ENCODE peak calls at places on chromosome 19, in six cellular contexts. One of them, this sample, is unnamed.

GRCh38 chr19:30314056-30314804 is 58.0 kb upstream of the ZNF536 start:
- DNase-seq in fibroblast of lung: no peak
- DNase-seq in foreskin fibroblast: no peak
- DNase-seq in body of pancreas: no peak
- DNase-seq in B cell: no peak
- DNase-seq in HFF-Myc: no peak
- DNase-seq in this sample: no peak

GRCh38 chr19:33395561-33396550 is 22.3 kb downstream of the CEBPG start:
- DNase-seq in fibroblast of lung: peak
- DNase-seq in foreskin fibroblast: peak
- DNase-seq in body of pancreas: no peak
- DNase-seq in B cell: no peak
- DNase-seq in HFF-Myc: no peak
- DNase-seq in this sample: no peak

GRCh38 chr19:2270572-2271515 is 11.1 kb downstream of the PEAK3 start:
- DNase-seq in fibroblast of lung: peak
- DNase-seq in foreskin fibroblast: peak
- DNase-seq in body of pancreas: peak
- DNase-seq in B cell: peak
- DNase-seq in HFF-Myc: no peak
- DNase-seq in this sample: peak

GRCh38 chr19:2315818-2316353 is 7.9 kb upstream of the LINGO3 start:
- DNase-seq in fibroblast of lung: peak
- DNase-seq in foreskin fibroblast: peak
- DNase-seq in body of pancreas: peak
- DNase-seq in B cell: peak
- DNase-seq in HFF-Myc: no peak
- DNase-seq in this sample: peak

GRCh38 chr19:48614436-48615144 is at the start of gene FAM83E:
- DNase-seq in fibroblast of lung: no peak
- DNase-seq in foreskin fibroblast: peak
- DNase-seq in body of pancreas: peak
- DNase-seq in B cell: no peak
- DNase-seq in HFF-Myc: no peak
- DNase-seq in this sample: peak

GRCh38 chr19:30008169-30008568 is 66.1 kb downstream of the URI1 start:
- DNase-seq in fibroblast of lung: no peak
- DNase-seq in foreskin fibroblast: no peak
- DNase-seq in body of pancreas: no peak
- DNase-seq in B cell: no peak
- DNase-seq in HFF-Myc: no peak
- DNase-seq in this sample: no peak

GRCh38 chr19:2731181-2732117 is 8.4 kb downstream of the SLC39A3 start:
- DNase-seq in fibroblast of lung: no peak
- DNase-seq in foreskin fibroblast: no peak
- DNase-seq in body of pancreas: no peak
- DNase-seq in B cell: no peak
- DNase-seq in HFF-Myc: no peak
- DNase-seq in this sample: no peak

GRCh38 chr19:52415711-52416110 is 13.2 kb upstream of the ZNF534 start:
- DNase-seq in fibroblast of lung: no peak
- DNase-seq in foreskin fibroblast: no peak
- DNase-seq in body of pancreas: no peak
- DNase-seq in B cell: no peak
- DNase-seq in HFF-Myc: no peak
- DNase-seq in this sample: no peak

GRCh38 chr19:42658148-42658547 is 63.4 kb upstream of the CEACAM8 start:
- DNase-seq in fibroblast of lung: no peak
- DNase-seq in foreskin fibroblast: peak
- DNase-seq in body of pancreas: no peak
- DNase-seq in B cell: no peak
- DNase-seq in HFF-Myc: no peak
- DNase-seq in this sample: no peak

GRCh38 chr19:11538232-11539036 is at the start of gene CNN1:
- DNase-seq in fibroblast of lung: peak
- DNase-seq in foreskin fibroblast: peak
- DNase-seq in body of pancreas: peak
- DNase-seq in B cell: no peak
- DNase-seq in HFF-Myc: no peak
- DNase-seq in this sample: peak

GRCh38 chr19:48271531-48272151 is 1.8 kb downstream of the ZNF114 start:
- DNase-seq in fibroblast of lung: peak
- DNase-seq in foreskin fibroblast: peak
- DNase-seq in body of pancreas: peak
- DNase-seq in B cell: peak
- DNase-seq in HFF-Myc: no peak
- DNase-seq in this sample: peak

GRCh38 chr19:48795055-48795854 is 15.6 kb downstream of the BCAT2 start:
- DNase-seq in fibroblast of lung: peak
- DNase-seq in foreskin fibroblast: peak
- DNase-seq in body of pancreas: peak
- DNase-seq in B cell: peak
- DNase-seq in HFF-Myc: peak
- DNase-seq in this sample: peak

GRCh38 chr19:40424637-40425449 is 949 bp downstream of the SERTAD1 start:
- DNase-seq in fibroblast of lung: peak
- DNase-seq in foreskin fibroblast: peak
- DNase-seq in body of pancreas: no peak
- DNase-seq in B cell: no peak
- DNase-seq in HFF-Myc: no peak
- DNase-seq in this sample: peak

GRCh38 chr19:9721861-9722260 is 46.7 kb downstream of the ZNF846 start:
- DNase-seq in fibroblast of lung: no peak
- DNase-seq in foreskin fibroblast: no peak
- DNase-seq in body of pancreas: no peak
- DNase-seq in B cell: peak
- DNase-seq in HFF-Myc: no peak
- DNase-seq in this sample: no peak

GRCh38 chr19:57317503-57317902 is 2.8 kb upstream of the ZNF543 start:
- DNase-seq in fibroblast of lung: no peak
- DNase-seq in foreskin fibroblast: peak
- DNase-seq in body of pancreas: no peak
- DNase-seq in B cell: no peak
- DNase-seq in HFF-Myc: no peak
- DNase-seq in this sample: no peak

GRCh38 chr19:15452111-15453047 is 2.6 kb upstream of the WIZ start:
- DNase-seq in fibroblast of lung: peak
- DNase-seq in foreskin fibroblast: peak
- DNase-seq in body of pancreas: peak
- DNase-seq in B cell: no peak
- DNase-seq in HFF-Myc: no peak
- DNase-seq in this sample: peak

GRCh38 chr19:28578786-28579505 is 634.0 kb downstream of the UQCRFS1 start:
- DNase-seq in fibroblast of lung: no peak
- DNase-seq in foreskin fibroblast: no peak
- DNase-seq in body of pancreas: no peak
- DNase-seq in B cell: no peak
- DNase-seq in HFF-Myc: no peak
- DNase-seq in this sample: no peak

GRCh38 chr19:14649020-14649419 is 25.6 kb downstream of the ADGRE3 start:
- DNase-seq in fibroblast of lung: no peak
- DNase-seq in foreskin fibroblast: no peak
- DNase-seq in body of pancreas: no peak
- DNase-seq in B cell: no peak
- DNase-seq in HFF-Myc: no peak
- DNase-seq in this sample: no peak

GRCh38 chr19:50516456-50516855 is 2.7 kb upstream of the ASPDH start:
- DNase-seq in fibroblast of lung: no peak
- DNase-seq in foreskin fibroblast: no peak
- DNase-seq in body of pancreas: no peak
- DNase-seq in B cell: no peak
- DNase-seq in HFF-Myc: no peak
- DNase-seq in this sample: no peak

GRCh38 chr19:50516859-50517703 is 3.4 kb upstream of the ASPDH start:
- DNase-seq in fibroblast of lung: no peak
- DNase-seq in foreskin fibroblast: no peak
- DNase-seq in body of pancreas: no peak
- DNase-seq in B cell: no peak
- DNase-seq in HFF-Myc: no peak
- DNase-seq in this sample: peak

GRCh38 chr19:50517704-50518075 is 4.0 kb upstream of the ASPDH start:
- DNase-seq in fibroblast of lung: no peak
- DNase-seq in foreskin fibroblast: no peak
- DNase-seq in body of pancreas: no peak
- DNase-seq in B cell: no peak
- DNase-seq in HFF-Myc: no peak
- DNase-seq in this sample: no peak

GRCh38 chr19:50519006-50519575 is 5.4 kb upstream of the ASPDH start:
- DNase-seq in fibroblast of lung: no peak
- DNase-seq in foreskin fibroblast: no peak
- DNase-seq in body of pancreas: no peak
- DNase-seq in B cell: no peak
- DNase-seq in HFF-Myc: no peak
- DNase-seq in this sample: peak

DNA sequence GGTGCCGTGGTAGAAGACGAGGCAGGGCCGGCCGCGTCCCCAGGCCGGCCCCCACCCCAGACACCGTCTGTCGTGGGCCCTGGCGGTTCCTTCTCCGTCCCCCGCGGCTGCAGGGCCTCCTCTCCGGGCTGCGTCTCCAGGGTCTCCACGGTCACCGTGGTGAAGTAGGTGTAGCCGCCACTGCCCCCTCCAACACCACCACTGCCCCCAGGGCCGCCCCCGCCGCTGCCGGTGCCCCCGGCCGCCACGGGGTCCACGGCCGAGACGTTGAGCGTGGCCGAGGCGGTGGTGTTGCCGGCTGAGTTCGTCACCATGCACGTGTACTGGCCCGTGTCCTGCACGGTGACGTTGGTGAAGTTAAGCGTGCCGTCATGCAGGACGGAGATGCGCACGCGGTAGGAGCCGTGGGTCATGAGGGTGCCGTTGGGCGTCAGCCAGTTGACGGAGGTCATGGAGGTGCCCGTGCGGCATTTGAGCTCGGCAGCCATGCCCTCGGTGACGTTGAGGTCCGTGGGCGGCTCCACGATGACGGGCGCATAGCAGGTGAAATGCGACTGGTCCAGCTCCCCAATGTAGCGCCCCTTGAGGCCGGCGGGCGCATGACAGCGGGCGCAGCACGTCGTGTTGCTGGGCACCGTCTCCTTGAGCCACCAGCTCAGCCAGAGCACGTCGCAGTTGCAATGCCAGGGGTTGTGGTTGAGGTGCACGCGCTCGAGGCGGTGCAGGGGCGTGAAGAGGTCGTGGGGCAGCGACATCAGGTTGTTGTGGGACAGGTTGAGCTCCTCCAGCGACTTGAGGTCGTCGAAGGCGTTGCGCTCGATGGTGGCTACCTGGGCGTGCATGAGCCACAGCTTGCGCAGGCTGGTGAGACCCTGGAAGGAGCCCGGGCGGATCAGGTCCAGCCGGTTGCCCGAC is 4.6 kb upstream of the ASPDH start:
- DNase-seq in fibroblast of lung: no peak
- DNase-seq in foreskin fibroblast: no peak
- DNase-seq in body of pancreas: no peak
- DNase-seq in B cell: no peak
- DNase-seq in HFF-Myc: no peak
- DNase-seq in this sample: peak
- TF ChIP-seq CTCF in fibroblast of lung: no peak
- TF ChIP-seq CTCF in foreskin fibroblast: no peak
- TF ChIP-seq CTCF in body of pancreas: no peak
- TF ChIP-seq CTCF in B cell: no peak
- TF ChIP-seq CTCF in HFF-Myc: peak
- TF ChIP-seq CTCF in this sample: no peak

DNA sequence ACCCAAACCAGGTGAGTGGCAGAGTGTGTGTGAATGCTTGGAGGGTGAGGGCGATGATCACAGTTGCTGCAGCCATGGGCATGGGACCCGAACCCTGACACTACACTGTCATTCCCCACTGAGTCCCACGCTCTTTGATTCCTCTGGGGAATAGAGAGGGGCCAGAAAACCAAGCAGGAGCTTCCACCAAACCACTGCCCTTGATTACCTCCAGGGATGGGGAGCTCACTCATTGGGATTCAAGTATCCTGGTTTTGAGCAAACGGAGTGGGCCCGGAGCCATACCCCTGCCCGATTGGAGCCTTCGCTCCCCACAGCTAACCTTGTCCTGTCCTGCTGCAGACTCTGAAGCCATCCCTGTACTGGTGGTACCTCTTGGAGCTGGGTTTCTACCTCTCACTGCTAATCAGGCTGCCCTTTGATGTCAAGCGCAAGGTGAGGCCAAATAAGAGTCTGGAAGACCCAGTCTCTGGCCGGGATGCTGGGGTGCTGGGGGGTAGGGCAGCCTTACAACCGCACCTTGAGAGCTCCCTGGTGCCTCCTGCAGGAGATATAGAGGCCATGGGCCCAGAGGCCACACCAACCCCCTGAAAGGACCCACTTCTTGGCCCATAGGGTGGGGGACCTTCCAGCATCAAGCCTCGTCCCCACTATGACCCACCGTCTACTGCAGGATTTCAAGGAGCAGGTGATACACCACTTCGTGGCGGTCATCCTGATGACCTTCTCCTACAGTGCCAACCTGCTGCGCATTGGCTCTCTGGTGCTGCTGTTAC is 47.3 kb downstream of the CERS4 start:
- DNase-seq in fibroblast of lung: no peak
- DNase-seq in foreskin fibroblast: no peak
- DNase-seq in body of pancreas: no peak
- DNase-seq in B cell: no peak
- DNase-seq in HFF-Myc: no peak
- DNase-seq in this sample: no peak
- TF ChIP-seq CTCF in fibroblast of lung: no peak
- TF ChIP-seq CTCF in foreskin fibroblast: no peak
- TF ChIP-seq CTCF in body of pancreas: no peak
- TF ChIP-seq CTCF in B cell: no peak
- TF ChIP-seq CTCF in HFF-Myc: no peak
- TF ChIP-seq CTCF in this sample: no peak

GRCh38 chr19:5134683-5135082 is 165.8 kb downstream of the KDM4B start:
- DNase-seq in fibroblast of lung: no peak
- DNase-seq in foreskin fibroblast: no peak
- DNase-seq in body of pancreas: no peak
- DNase-seq in B cell: no peak
- DNase-seq in HFF-Myc: no peak
- DNase-seq in this sample: no peak

GRCh38 chr19:5136060-5136855 is 167.3 kb downstream of the KDM4B start:
- DNase-seq in fibroblast of lung: no peak
- DNase-seq in foreskin fibroblast: no peak
- DNase-seq in body of pancreas: no peak
- DNase-seq in B cell: no peak
- DNase-seq in HFF-Myc: no peak
- DNase-seq in this sample: no peak

GRCh38 chr19:5137114-5137513 is 168.2 kb downstream of the KDM4B start:
- DNase-seq in fibroblast of lung: no peak
- DNase-seq in foreskin fibroblast: no peak
- DNase-seq in body of pancreas: no peak
- DNase-seq in B cell: no peak
- DNase-seq in HFF-Myc: no peak
- DNase-seq in this sample: no peak

GRCh38 chr19:5138606-5139594 is 170.0 kb downstream of the KDM4B start:
- DNase-seq in fibroblast of lung: peak
- DNase-seq in foreskin fibroblast: peak
- DNase-seq in body of pancreas: peak
- DNase-seq in B cell: peak
- DNase-seq in HFF-Myc: peak
- DNase-seq in this sample: peak

GRCh38 chr19:5137571-5138124 is 168.7 kb downstream of the KDM4B start:
- DNase-seq in fibroblast of lung: no peak
- DNase-seq in foreskin fibroblast: no peak
- DNase-seq in body of pancreas: peak
- DNase-seq in B cell: peak
- DNase-seq in HFF-Myc: no peak
- DNase-seq in this sample: no peak
- TF ChIP-seq CTCF in fibroblast of lung: peak
- TF ChIP-seq CTCF in foreskin fibroblast: no peak
- TF ChIP-seq CTCF in body of pancreas: no peak
- TF ChIP-seq CTCF in B cell: peak
- TF ChIP-seq CTCF in HFF-Myc: peak
- TF ChIP-seq CTCF in this sample: no peak

GRCh38 chr19:12938536-12939291 is at the start of gene CALR:
- DNase-seq in fibroblast of lung: peak
- DNase-seq in foreskin fibroblast: peak
- DNase-seq in body of pancreas: peak
- DNase-seq in B cell: no peak
- DNase-seq in HFF-Myc: no peak
- DNase-seq in this sample: no peak
- TF ChIP-seq CTCF in fibroblast of lung: peak
- TF ChIP-seq CTCF in foreskin fibroblast: peak
- TF ChIP-seq CTCF in body of pancreas: no peak
- TF ChIP-seq CTCF in B cell: peak
- TF ChIP-seq CTCF in HFF-Myc: peak
- TF ChIP-seq CTCF in this sample: no peak

This sample was measured in mucosa of descending colon.